ENCODE peak calls at places on chromosomes 2 and 18, in seven cellular contexts. One of them, this sample, is unnamed.

GRCh38 chr18:2988041-2988794 is 24.7 kb downstream of the LPIN2 start:
- DNase-seq in astrocyte of the spinal cord: peak
- DNase-seq in psoas muscle: no peak
- DNase-seq in uterus: no peak
- DNase-seq in endothelial cell of umbilical vein: no peak
- DNase-seq in stomach: no peak
- DNase-seq in heart left ventricle: no peak
- DNase-seq in this sample: no peak

GRCh38 chr2:99662761-99663341 is 173.0 kb upstream of the REV1 start:
- DNase-seq in heart left ventricle: no peak
- DNase-seq in endothelial cell of umbilical vein: no peak
- DNase-seq in uterus: peak
- DNase-seq in stomach: no peak
- DNase-seq in astrocyte of the spinal cord: peak
- DNase-seq in psoas muscle: no peak
- DNase-seq in this sample: no peak

GRCh38 chr2:191571163-191571769 is 106.7 kb upstream of the NABP1 start:
- DNase-seq in stomach: no peak
- DNase-seq in endothelial cell of umbilical vein: peak
- DNase-seq in psoas muscle: no peak
- DNase-seq in uterus: no peak
- DNase-seq in heart left ventricle: no peak
- DNase-seq in astrocyte of the spinal cord: peak
- DNase-seq in this sample: no peak

GRCh38 chr2:218834685-218835084 is 3.1 kb upstream of the PRKAG3 start:
- DNase-seq in astrocyte of the spinal cord: no peak
- DNase-seq in endothelial cell of umbilical vein: no peak
- DNase-seq in stomach: no peak
- DNase-seq in heart left ventricle: no peak
- DNase-seq in uterus: no peak
- DNase-seq in psoas muscle: no peak
- DNase-seq in this sample: no peak

GRCh38 chr2:138012082-138012481 is 47.8 kb downstream of the HNMT start:
- DNase-seq in endothelial cell of umbilical vein: no peak
- DNase-seq in stomach: no peak
- DNase-seq in astrocyte of the spinal cord: no peak
- DNase-seq in psoas muscle: no peak
- DNase-seq in heart left ventricle: no peak
- DNase-seq in uterus: no peak
- DNase-seq in this sample: no peak

GRCh38 chr2:233421091-233421816 is 67.0 kb downstream of the DGKD start:
- DNase-seq in endothelial cell of umbilical vein: no peak
- DNase-seq in heart left ventricle: no peak
- DNase-seq in psoas muscle: no peak
- DNase-seq in stomach: peak
- DNase-seq in astrocyte of the spinal cord: no peak
- DNase-seq in uterus: no peak
- DNase-seq in this sample: no peak

GRCh38 chr18:48367557-48367956 is 41.6 kb downstream of the ZBTB7C start:
- DNase-seq in astrocyte of the spinal cord: no peak
- DNase-seq in stomach: no peak
- DNase-seq in psoas muscle: no peak
- DNase-seq in endothelial cell of umbilical vein: no peak
- DNase-seq in heart left ventricle: no peak
- DNase-seq in uterus: no peak
- DNase-seq in this sample: no peak

GRCh38 chr2:263022-263738 is 652 bp downstream of the SH3YL1 start:
- DNase-seq in psoas muscle: no peak
- DNase-seq in endothelial cell of umbilical vein: no peak
- DNase-seq in stomach: no peak
- DNase-seq in heart left ventricle: no peak
- DNase-seq in astrocyte of the spinal cord: no peak
- DNase-seq in uterus: no peak
- DNase-seq in this sample: peak

GRCh38 chr2:221518201-221518936 is 53.7 kb downstream of the EPHA4 start:
- DNase-seq in psoas muscle: no peak
- DNase-seq in heart left ventricle: no peak
- DNase-seq in astrocyte of the spinal cord: peak
- DNase-seq in endothelial cell of umbilical vein: peak
- DNase-seq in stomach: no peak
- DNase-seq in uterus: no peak
- DNase-seq in this sample: no peak

GRCh38 chr2:113158884-113159553 is 14.8 kb upstream of the PSD4 start:
- DNase-seq in psoas muscle: no peak
- DNase-seq in uterus: no peak
- DNase-seq in heart left ventricle: no peak
- DNase-seq in endothelial cell of umbilical vein: no peak
- DNase-seq in astrocyte of the spinal cord: peak
- DNase-seq in stomach: no peak
- DNase-seq in this sample: no peak

GRCh38 chr18:30746224-30746623 is 296.3 kb downstream of the DSC3 start:
- DNase-seq in heart left ventricle: no peak
- DNase-seq in endothelial cell of umbilical vein: no peak
- DNase-seq in psoas muscle: no peak
- DNase-seq in uterus: no peak
- DNase-seq in stomach: no peak
- DNase-seq in astrocyte of the spinal cord: no peak
- DNase-seq in this sample: no peak

GRCh38 chr2:178450574-178451429 is at the start of the genes PJVK and PRKRA:
- DNase-seq in astrocyte of the spinal cord: peak
- DNase-seq in uterus: peak
- DNase-seq in endothelial cell of umbilical vein: peak
- DNase-seq in psoas muscle: peak
- DNase-seq in heart left ventricle: peak
- DNase-seq in stomach: peak
- DNase-seq in this sample: peak
- TF ChIP-seq CTCF in astrocyte of the spinal cord: no peak
- TF ChIP-seq CTCF in uterus: no peak
- TF ChIP-seq CTCF in endothelial cell of umbilical vein: no peak
- TF ChIP-seq CTCF in psoas muscle: peak
- TF ChIP-seq CTCF in heart left ventricle: no peak
- TF ChIP-seq CTCF in stomach: no peak
- TF ChIP-seq CTCF in this sample: no peak

GRCh38 chr2:15967415-15968279 is 27.3 kb downstream of the MYCN start:
- DNase-seq in heart left ventricle: no peak
- DNase-seq in endothelial cell of umbilical vein: no peak
- DNase-seq in stomach: no peak
- DNase-seq in astrocyte of the spinal cord: no peak
- DNase-seq in psoas muscle: no peak
- DNase-seq in uterus: no peak
- DNase-seq in this sample: no peak

GRCh38 chr2:15963977-15964670 is 23.8 kb downstream of the MYCN start:
- DNase-seq in heart left ventricle: no peak
- DNase-seq in stomach: peak
- DNase-seq in psoas muscle: no peak
- DNase-seq in uterus: no peak
- DNase-seq in astrocyte of the spinal cord: no peak
- DNase-seq in endothelial cell of umbilical vein: no peak
- DNase-seq in this sample: no peak

GRCh38 chr2:15964936-15965563 is 24.7 kb downstream of the MYCN start:
- DNase-seq in psoas muscle: no peak
- DNase-seq in stomach: peak
- DNase-seq in astrocyte of the spinal cord: no peak
- DNase-seq in uterus: no peak
- DNase-seq in endothelial cell of umbilical vein: no peak
- DNase-seq in heart left ventricle: no peak
- DNase-seq in this sample: no peak

GRCh38 chr2:15968280-15969178 is 28.2 kb downstream of the MYCN start:
- DNase-seq in stomach: no peak
- DNase-seq in heart left ventricle: no peak
- DNase-seq in astrocyte of the spinal cord: no peak
- DNase-seq in endothelial cell of umbilical vein: no peak
- DNase-seq in uterus: no peak
- DNase-seq in psoas muscle: no peak
- DNase-seq in this sample: no peak

GRCh38 chr2:15965564-15966019 is 25.2 kb downstream of the MYCN start:
- DNase-seq in psoas muscle: no peak
- DNase-seq in endothelial cell of umbilical vein: no peak
- DNase-seq in stomach: peak
- DNase-seq in uterus: no peak
- DNase-seq in astrocyte of the spinal cord: no peak
- DNase-seq in heart left ventricle: no peak
- DNase-seq in this sample: no peak
- H3K4me3 ChIP-seq in psoas muscle: no peak
- H3K4me3 ChIP-seq in endothelial cell of umbilical vein: no peak
- H3K4me3 ChIP-seq in stomach: no peak
- H3K4me3 ChIP-seq in uterus: no peak
- H3K4me3 ChIP-seq in astrocyte of the spinal cord: no peak
- H3K4me3 ChIP-seq in heart left ventricle: no peak
- H3K4me3 ChIP-seq in this sample: no peak

DNA sequence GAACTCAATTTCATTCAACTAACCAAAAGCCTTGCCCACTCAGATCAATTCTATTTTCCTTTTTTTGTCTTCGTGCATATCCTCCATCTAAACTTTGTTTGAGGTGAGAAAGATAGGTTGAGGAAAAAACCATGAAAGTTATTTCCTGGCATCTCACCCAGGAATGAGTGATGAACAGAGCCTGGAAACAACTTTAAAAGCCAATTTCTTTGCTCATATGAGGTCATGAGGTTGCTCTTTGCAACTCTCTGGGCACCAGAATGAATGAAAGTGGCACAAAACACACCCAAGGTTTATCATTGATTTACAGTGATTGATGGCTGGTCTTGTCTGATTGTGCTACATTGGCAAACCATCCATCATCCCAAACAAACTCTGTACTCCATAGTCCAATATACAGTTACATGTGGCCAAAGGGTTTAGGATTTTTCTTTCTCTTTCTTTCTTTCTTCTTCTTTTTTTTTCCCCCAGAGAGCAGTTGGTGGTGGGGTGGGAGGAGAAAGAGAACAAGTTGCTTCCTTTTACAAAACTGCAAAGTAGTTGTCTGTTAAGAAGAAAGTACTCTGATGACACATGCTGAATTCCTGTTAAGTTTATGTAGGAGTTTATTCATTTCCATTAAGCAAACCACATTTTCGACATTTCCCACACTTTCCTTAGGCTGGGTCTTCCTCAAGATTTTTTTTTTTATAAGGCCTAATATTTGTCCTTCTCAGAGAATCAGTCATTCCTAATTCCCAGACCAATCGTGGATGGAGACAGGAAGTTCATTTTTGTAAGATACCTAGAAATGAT is 575.9 kb upstream of the ZEB2 start:
- DNase-seq in stomach: no peak
- DNase-seq in heart left ventricle: no peak
- DNase-seq in astrocyte of the spinal cord: peak
- DNase-seq in endothelial cell of umbilical vein: no peak
- DNase-seq in psoas muscle: no peak
- DNase-seq in uterus: no peak
- DNase-seq in this sample: no peak
- TF ChIP-seq CTCF in stomach: no peak
- TF ChIP-seq CTCF in heart left ventricle: no peak
- TF ChIP-seq CTCF in astrocyte of the spinal cord: no peak
- TF ChIP-seq CTCF in endothelial cell of umbilical vein: no peak
- TF ChIP-seq CTCF in psoas muscle: no peak
- TF ChIP-seq CTCF in uterus: no peak
- TF ChIP-seq CTCF in this sample: no peak

GRCh38 chr18:21241224-21242131 is 554 bp upstream of the GREB1L start:
- DNase-seq in psoas muscle: peak
- DNase-seq in stomach: no peak
- DNase-seq in endothelial cell of umbilical vein: no peak
- DNase-seq in heart left ventricle: no peak
- DNase-seq in uterus: no peak
- DNase-seq in astrocyte of the spinal cord: no peak
- DNase-seq in this sample: peak
- H3K4me3 ChIP-seq in psoas muscle: peak
- H3K4me3 ChIP-seq in stomach: peak
- H3K4me3 ChIP-seq in endothelial cell of umbilical vein: peak
- H3K4me3 ChIP-seq in heart left ventricle: peak
- H3K4me3 ChIP-seq in uterus: peak
- H3K4me3 ChIP-seq in astrocyte of the spinal cord: peak
- H3K4me3 ChIP-seq in this sample: peak

GRCh38 chr2:163132850-163133249 is 294.3 kb upstream of the KCNH7 start:
- DNase-seq in psoas muscle: no peak
- DNase-seq in stomach: no peak
- DNase-seq in astrocyte of the spinal cord: peak
- DNase-seq in endothelial cell of umbilical vein: peak
- DNase-seq in heart left ventricle: no peak
- DNase-seq in uterus: no peak
- DNase-seq in this sample: no peak
- TF ChIP-seq CTCF in psoas muscle: no peak
- TF ChIP-seq CTCF in stomach: peak
- TF ChIP-seq CTCF in astrocyte of the spinal cord: peak
- TF ChIP-seq CTCF in endothelial cell of umbilical vein: peak
- TF ChIP-seq CTCF in heart left ventricle: peak
- TF ChIP-seq CTCF in uterus: no peak
- TF ChIP-seq CTCF in this sample: peak

GRCh38 chr18:33820517-33821368 is 242.7 kb downstream of the ASXL3 start:
- DNase-seq in astrocyte of the spinal cord: no peak
- DNase-seq in heart left ventricle: no peak
- DNase-seq in endothelial cell of umbilical vein: no peak
- DNase-seq in stomach: no peak
- DNase-seq in psoas muscle: no peak
- DNase-seq in uterus: no peak
- DNase-seq in this sample: peak
- H3K4me3 ChIP-seq in astrocyte of the spinal cord: no peak
- H3K4me3 ChIP-seq in heart left ventricle: no peak
- H3K4me3 ChIP-seq in endothelial cell of umbilical vein: no peak
- H3K4me3 ChIP-seq in stomach: peak
- H3K4me3 ChIP-seq in psoas muscle: no peak
- H3K4me3 ChIP-seq in uterus: no peak
- H3K4me3 ChIP-seq in this sample: peak

DNA sequence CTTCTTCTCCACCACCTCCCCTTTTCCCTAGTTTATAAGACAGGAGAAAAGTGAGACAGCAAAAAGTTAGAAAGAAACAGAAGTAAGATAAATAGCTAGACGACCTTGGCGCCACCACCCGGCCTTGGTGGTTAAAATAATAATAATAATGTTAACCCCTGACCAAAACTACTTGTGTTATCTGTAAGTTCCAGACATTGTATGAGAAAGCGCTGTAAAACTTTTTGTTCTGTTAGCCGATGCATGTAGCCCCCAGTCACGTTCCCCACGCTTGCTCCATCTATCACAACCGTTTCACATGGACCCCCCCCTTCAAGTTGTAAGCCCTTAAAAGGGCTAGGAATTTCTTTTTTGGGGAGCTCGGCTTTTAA is 1.5 kb upstream of the BUB1 start:
- DNase-seq in astrocyte of the spinal cord: no peak
- DNase-seq in heart left ventricle: no peak
- DNase-seq in endothelial cell of umbilical vein: peak
- DNase-seq in stomach: no peak
- DNase-seq in psoas muscle: no peak
- DNase-seq in uterus: no peak
- DNase-seq in this sample: no peak
- TF ChIP-seq CTCF in astrocyte of the spinal cord: no peak
- TF ChIP-seq CTCF in heart left ventricle: no peak
- TF ChIP-seq CTCF in endothelial cell of umbilical vein: no peak
- TF ChIP-seq CTCF in stomach: no peak
- TF ChIP-seq CTCF in psoas muscle: no peak
- TF ChIP-seq CTCF in uterus: no peak
- TF ChIP-seq CTCF in this sample: no peak

GRCh38 chr18:7958081-7958896 is 391.2 kb downstream of the PTPRM start:
- DNase-seq in stomach: no peak
- DNase-seq in astrocyte of the spinal cord: peak
- DNase-seq in uterus: no peak
- DNase-seq in psoas muscle: no peak
- DNase-seq in heart left ventricle: no peak
- DNase-seq in endothelial cell of umbilical vein: peak
- DNase-seq in this sample: no peak
- H3K4me3 ChIP-seq in stomach: no peak
- H3K4me3 ChIP-seq in astrocyte of the spinal cord: no peak
- H3K4me3 ChIP-seq in uterus: no peak
- H3K4me3 ChIP-seq in psoas muscle: no peak
- H3K4me3 ChIP-seq in heart left ventricle: no peak
- H3K4me3 ChIP-seq in endothelial cell of umbilical vein: no peak
- H3K4me3 ChIP-seq in this sample: no peak